ENCODE peak calls at places on chromosomes 16 and 17, in nine cellular contexts. Z is ascending aorta, K is A673, N is astrocyte of the spinal cord, T is fibroblast of the aortic adventitia, L is PC-9, M is HFF-Myc, G is IMR-90, V is endodermal cell. E is an unnamed sample.

GRCh38 chr16:75198135-75198600 is 8.8 kb downstream of the CTRB2 start:
- DNase-seq in Z (no peak), K (peak; percentile 26), N (no peak), T (peak; percentile 86), L (no peak), M (peak; percentile 24), G (peak; percentile 53), V (peak; percentile 46), E (peak; percentile 73)

GRCh38 chr16:16890964-16891363 is 512.0 kb downstream of the NPIPA7 start:
- DNase-seq in Z (no peak), K (no peak), N (no peak), T (no peak), L (no peak), M (no peak), G (no peak), V (peak; percentile 47), E (no peak)

GRCh38 chr17:13671771-13672170 is 70.0 kb upstream of the HS3ST3A1 start:
- DNase-seq in Z (no peak), K (no peak), N (peak; percentile 81), T (no peak), L (no peak), M (no peak), G (no peak), V (peak; percentile 73), E (no peak)

GRCh38 chr17:39754958-39755549 is 17.3 kb downstream of the GRB7 start:
- DNase-seq in Z (no peak), K (no peak), N (peak; percentile 14), T (no peak), L (no peak), M (no peak), G (no peak), V (peak; percentile 85), E (no peak)

GRCh38 chr17:74852237-74853047 is 7.2 kb downstream of the GRIN2C start:
- DNase-seq in Z (no peak), K (no peak), N (no peak), T (no peak), L (no peak), M (no peak), G (no peak), V (peak; percentile 98), E (peak; percentile 42)

GRCh38 chr16:68384293-68385255 is 63.7 kb downstream of the SMPD3 start:
- DNase-seq in Z (no peak), K (no peak), N (no peak), T (no peak), L (no peak), M (no peak), G (no peak), V (peak; percentile 79), E (no peak)

GRCh38 chr16:58306327-58306726 is 11.5 kb upstream of the PRSS54 start:
- DNase-seq in Z (no peak), K (peak; percentile 42), N (peak; percentile 30), T (peak; percentile 31), L (peak; percentile 28), M (no peak), G (peak; percentile 24), V (peak; percentile 58), E (peak; percentile 3)

GRCh38 chr17:47872019-47872650 is 21.2 kb upstream of the SP6 start:
- DNase-seq in Z (no peak), K (no peak), N (no peak), T (no peak), L (no peak), M (no peak), G (no peak), V (peak; percentile 86), E (no peak)

GRCh38 chr17:45413498-45413923 is 19.2 kb downstream of the ARHGAP27 start:
- DNase-seq in Z (no peak), K (no peak), N (no peak), T (no peak), L (no peak), M (no peak), G (no peak), V (peak; percentile 38), E (no peak)

GRCh38 chr17:1147664-1148063 is 32.1 kb downstream of the ABR start:
- DNase-seq in Z (no peak), K (peak; percentile 82), N (peak; percentile 67), T (peak; percentile 67), L (peak; percentile 80), M (no peak), G (peak; percentile 43), V (peak; percentile 97), E (peak; percentile 64)

GRCh38 chr17:48776602-48777001 is 40.4 kb downstream of the TTLL6 start:
- DNase-seq in Z (no peak), K (no peak), N (no peak), T (no peak), L (no peak), M (no peak), G (no peak), V (no peak), E (no peak)

GRCh38 chr17:29732209-29732608 is 109.5 kb upstream of the CORO6 start:
- DNase-seq in Z (no peak), K (no peak), N (no peak), T (no peak), L (no peak), M (no peak), G (no peak), V (no peak), E (no peak)

GRCh38 chr17:76529224-76529642 is 8.3 kb downstream of the CYGB start:
- DNase-seq in Z (peak; percentile 73), K (no peak), N (peak; percentile 64), T (peak; percentile 97), L (peak; percentile 20), M (peak; percentile 88), G (peak; percentile 88), V (no peak), E (peak; percentile 93)

GRCh38 chr17:49031965-49032928 is 35.1 kb downstream of the IGF2BP1 start:
- DNase-seq in Z (no peak), K (peak; percentile 96), N (peak; percentile 85), T (peak; percentile 88), L (peak; percentile 58), M (peak; percentile 50), G (peak; percentile 81), V (peak; percentile 90), E (peak; percentile 86)

GRCh38 chr17:11641521-11642275 is 43.4 kb downstream of the DNAH9 start:
- DNase-seq in Z (no peak), K (no peak), N (no peak), T (no peak), L (no peak), M (no peak), G (no peak), V (no peak), E (no peak)

GRCh38 chr16:23131436-23131835 is 17.8 kb downstream of the USP31 start:
- DNase-seq in Z (no peak), K (no peak), N (no peak), T (no peak), L (no peak), M (no peak), G (no peak), V (no peak), E (no peak)

GRCh38 chr17:67582632-67583230 is 135.0 kb upstream of the NOL11 start:
- DNase-seq in Z (no peak), K (no peak), N (peak; percentile 39), T (no peak), L (no peak), M (no peak), G (peak; percentile 62), V (peak; percentile 34), E (no peak)

GRCh38 chr17:3888343-3889171 is 4.3 kb downstream of the CAMKK1 start:
- DNase-seq in Z (no peak), K (peak; percentile 83), N (peak; percentile 95), T (peak; percentile 90), L (peak; percentile 89), M (peak; percentile 88), G (peak; percentile 94), V (peak; percentile 90), E (peak; percentile 97)

GRCh38 chr16:49024016-49024415 is 257.6 kb downstream of the CBLN1 start:
- DNase-seq in Z (no peak), K (no peak), N (no peak), T (no peak), L (no peak), M (no peak), G (no peak), V (no peak), E (no peak)

DNA sequence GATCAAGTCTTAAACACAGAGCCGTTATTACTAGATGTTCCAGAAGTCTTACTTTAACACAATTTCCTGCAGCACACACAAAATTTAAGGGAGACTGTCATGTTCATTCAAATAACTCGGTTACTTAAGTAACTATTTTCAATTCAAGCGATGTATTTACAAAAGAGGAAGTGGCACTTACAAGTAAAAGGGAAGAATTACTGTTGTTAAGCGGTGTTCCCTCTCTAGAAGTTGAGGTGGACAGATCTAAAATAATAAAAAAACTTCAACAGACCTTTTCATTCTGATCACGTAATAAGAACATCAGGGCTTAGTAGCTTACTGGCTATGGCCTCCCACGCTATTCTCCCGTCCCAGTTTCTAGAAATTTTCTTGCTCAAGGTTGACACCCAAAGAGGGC is 26.2 kb upstream of the TXNDC11 start:
- DNase-seq in Z (no peak), K (no peak), N (no peak), T (no peak), L (no peak), M (no peak), G (no peak), V (no peak), E (no peak)
- H3K4me3 ChIP-seq in Z (no peak overlapping the region), K (no peak overlapping the region), N (no peak overlapping the region), T (no peak overlapping the region), L (no peak overlapping the region), M (no peak overlapping the region), G (no peak overlapping the region), V (no peak overlapping the region), E (no peak overlapping the region)

DNA sequence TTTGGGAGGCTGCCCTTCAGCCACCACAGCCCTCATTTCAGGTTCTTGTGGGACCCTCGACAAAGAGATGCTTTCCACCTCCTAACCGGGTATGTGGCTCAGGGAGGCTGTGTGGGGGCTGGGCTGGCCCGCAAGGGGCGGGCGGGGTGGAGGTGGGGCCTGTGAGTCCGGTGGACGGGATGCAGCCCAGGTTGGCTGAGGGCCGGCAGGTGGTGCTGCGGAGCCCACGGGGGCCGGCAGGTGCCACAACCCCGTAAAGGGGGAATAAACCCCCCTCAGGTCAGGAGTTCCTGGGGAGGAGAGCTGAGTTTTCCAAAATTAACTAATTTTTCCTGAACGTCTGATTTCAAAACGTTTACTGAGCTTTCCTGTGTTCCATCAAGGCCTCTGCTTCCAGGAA is 4.9 kb upstream of the CIAO3 start:
- DNase-seq in Z (no peak), K (no peak), N (no peak), T (no peak), L (no peak), M (no peak), G (no peak), V (peak; percentile 92), E (no peak)
- TF ChIP-seq CTCF in Z (no peak), K (peak; percentile 36), N (peak; percentile 39), T (peak; percentile 16), L (peak; percentile 63), M (peak; percentile 35), G (peak; percentile 26), V (peak; percentile 89), E (peak; percentile 13)

GRCh38 chr17:81404557-81405165 is 9.4 kb downstream of the BAHCC1 start:
- DNase-seq in Z (no peak), K (peak; percentile 66), N (no peak), T (no peak), L (no peak), M (no peak), G (no peak), V (no peak), E (no peak)
- H3K4me3 ChIP-seq in Z (peak overlapping the region; percentile 91), K (peak overlapping the region; percentile 96), N (no peak overlapping the region), T (no peak overlapping the region), L (no peak overlapping the region), M (no peak overlapping the region), G (no peak overlapping the region), V (no peak overlapping the region), E (no peak overlapping the region)

DNA sequence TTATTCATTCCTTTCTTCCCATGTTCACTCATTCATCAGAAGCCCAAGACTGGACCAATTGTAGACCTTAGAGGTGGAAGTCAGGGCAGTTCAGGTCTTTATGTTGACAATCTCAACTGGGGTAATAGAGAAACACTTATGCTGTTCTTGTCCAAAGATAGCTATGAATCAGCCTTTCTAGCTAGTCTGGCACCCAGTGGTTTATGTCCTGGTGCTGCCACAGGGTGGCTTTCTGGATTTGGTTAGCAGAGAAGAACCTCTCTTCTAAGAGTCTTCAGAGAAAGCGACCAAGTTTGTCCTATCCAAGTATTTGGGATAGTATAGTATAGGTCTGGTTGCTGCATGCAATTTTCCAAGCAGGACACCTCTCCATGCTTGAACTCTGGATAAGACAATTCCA is 83.3 kb downstream of the NOG start:
- DNase-seq in Z (no peak), K (no peak), N (no peak), T (no peak), L (no peak), M (no peak), G (no peak), V (no peak), E (no peak)
- TF ChIP-seq CTCF in Z (no peak), K (peak; percentile 13), N (peak; percentile 6), T (no peak), L (peak; percentile 34), M (no peak), G (peak; percentile 25), V (peak; percentile 36), E (peak; percentile 5)

E was measured in foreskin fibroblast.